ENCODE peak calls at places on chromosomes 13 and 19, in four cellular contexts. O is aorta, Y is AG20443, F is NCI-H1417. B is an unnamed sample.

GRCh38 chr13:45473627-45474026 is 8.9 kb downstream of the COG3 start:
- DNase-seq in F (no peak), Y (no peak), O (no peak), B (no peak)

GRCh38 chr19:13808856-13809255 is 13.6 kb downstream of the ZSWIM4 start:
- DNase-seq in F (no peak), Y (no peak), O (no peak), B (no peak)

GRCh38 chr19:21604941-21605548 is 99.6 kb downstream of the ZNF429 start:
- DNase-seq in O (no peak), Y (no peak), F (peak; percentile 45), B (no peak)

GRCh38 chr13:46071590-46072249 is 19.2 kb upstream of the ZC3H13 start:
- DNase-seq in F (no peak), Y (no peak), O (no peak), B (no peak)

GRCh38 chr19:39996218-39996810 is 546 bp upstream of the ZNF546 start:
- DNase-seq in F (peak; percentile 70), Y (peak; percentile 70), O (peak; percentile 40), B (peak; percentile 10)

GRCh38 chr19:55686311-55687050 is 11.5 kb downstream of the EPN1 start:
- DNase-seq in F (no peak), O (peak; percentile 39), Y (no peak), B (no peak)

GRCh38 chr19:28207244-28207643 is 1005.7 kb downstream of the UQCRFS1 start:
- DNase-seq in F (no peak), O (no peak), Y (no peak), B (no peak)

GRCh38 chr19:52603558-52604207 is 33.6 kb downstream of the ZNF701 start:
- DNase-seq in Y (peak; percentile 56), O (no peak), F (no peak), B (no peak)

GRCh38 chr19:47740866-47741519 is 4.4 kb upstream of the NOP53 start:
- DNase-seq in Y (no peak), O (peak; percentile 49), F (no peak), B (no peak)

GRCh38 chr13:31204592-31204991 is 4.8 kb downstream of the B3GLCT start:
- DNase-seq in O (no peak), F (peak; percentile 2), Y (peak; percentile 61), B (peak; percentile 12)

GRCh38 chr19:4742717-4743646 is 19.3 kb upstream of the DPP9 start:
- DNase-seq in F (peak; percentile 99), Y (no peak), O (no peak), B (peak; percentile 94)

GRCh38 chr13:91046715-91047327 is 300.7 kb upstream of the MIR17HG start:
- DNase-seq in O (no peak), Y (no peak), F (no peak), B (no peak)

GRCh38 chr13:73268306-73268705 is 209.5 kb downstream of the KLF5 start:
- DNase-seq in Y (peak; percentile 51), F (peak; percentile 37), O (no peak), B (peak; percentile 90)

GRCh38 chr19:30635026-30635985 is 263.1 kb downstream of the ZNF536 start:
- DNase-seq in O (no peak), Y (no peak), F (no peak), B (no peak)

GRCh38 chr13:77810891-77811290 is 107.7 kb downstream of the EDNRB start:
- DNase-seq in Y (no peak), F (peak; percentile 66), O (no peak), B (no peak)

GRCh38 chr13:29454931-29455481 is 140.5 kb downstream of the SLC7A1 start:
- DNase-seq in Y (no peak), O (no peak), F (peak; percentile 1), B (no peak)

GRCh38 chr19:35727053-35727955 is 9.5 kb downstream of the KMT2B start:
- DNase-seq in Y (no peak), F (no peak), O (no peak), B (no peak)

GRCh38 chr19:56136362-56136761 is 4.7 kb upstream of the ZNF444 start:
- DNase-seq in Y (no peak), O (no peak), F (no peak), B (no peak)

GRCh38 chr19:13430790-13431582 is 75.3 kb downstream of the CACNA1A start:
- DNase-seq in F (peak; percentile 31), Y (peak; percentile 76), O (peak; percentile 59), B (peak; percentile 3)

GRCh38 chr19:34316741-34317241 is 48.2 kb upstream of the GPI start:
- DNase-seq in F (no peak), O (no peak), Y (peak; percentile 14), B (no peak)

B was measured in COR-L47.